ENCODE peak calls at places on chromosome 9, in five cellular contexts. One of them, this sample, is unnamed. For H3K4me1, the result is how much of the 10 kb centered on the place peaks cover.

GRCh38 chr9:108551030-108551964 is 304.5 kb downstream of the ACTL7B start:
- DNase-seq in A549: peak
- DNase-seq in GM23338: peak
- DNase-seq in left ventricle myocardium inferior: no peak
- DNase-seq in body of pancreas: no peak
- DNase-seq in this sample: no peak

GRCh38 chr9:34256987-34257585 is 72.0 kb downstream of the KIF24 start:
- DNase-seq in A549: no peak
- DNase-seq in body of pancreas: no peak
- DNase-seq in GM23338: no peak
- DNase-seq in left ventricle myocardium inferior: peak
- DNase-seq in this sample: no peak

GRCh38 chr9:105860526-105860925 is 166.2 kb downstream of the TMEM38B start:
- DNase-seq in GM23338: no peak
- DNase-seq in body of pancreas: no peak
- DNase-seq in left ventricle myocardium inferior: no peak
- DNase-seq in A549: no peak
- DNase-seq in this sample: no peak

GRCh38 chr9:38263534-38263933 is 129.0 kb upstream of the ALDH1B1 start:
- DNase-seq in left ventricle myocardium inferior: no peak
- DNase-seq in A549: peak
- DNase-seq in body of pancreas: no peak
- DNase-seq in GM23338: peak
- DNase-seq in this sample: peak

GRCh38 chr9:81716409-81716808 is 27.1 kb upstream of the TLE1 start:
- DNase-seq in left ventricle myocardium inferior: no peak
- DNase-seq in body of pancreas: no peak
- DNase-seq in A549: no peak
- DNase-seq in GM23338: no peak
- DNase-seq in this sample: no peak

GRCh38 chr9:123550797-123551196 is 194.8 kb downstream of the CRB2 start:
- DNase-seq in body of pancreas: no peak
- DNase-seq in left ventricle myocardium inferior: no peak
- DNase-seq in GM23338: peak
- DNase-seq in A549: no peak
- DNase-seq in this sample: no peak

GRCh38 chr9:90459321-90459720 is 183.3 kb downstream of the DIRAS2 start:
- DNase-seq in A549: no peak
- DNase-seq in body of pancreas: no peak
- DNase-seq in left ventricle myocardium inferior: no peak
- DNase-seq in GM23338: no peak
- DNase-seq in this sample: no peak

GRCh38 chr9:123784513-123784912 is 145.4 kb downstream of the DENND1A start:
- DNase-seq in left ventricle myocardium inferior: no peak
- DNase-seq in A549: no peak
- DNase-seq in GM23338: no peak
- DNase-seq in body of pancreas: no peak
- DNase-seq in this sample: no peak

GRCh38 chr9:110700953-110701352 is 32.4 kb downstream of the MUSK start:
- DNase-seq in left ventricle myocardium inferior: no peak
- DNase-seq in GM23338: no peak
- DNase-seq in A549: no peak
- DNase-seq in body of pancreas: no peak
- DNase-seq in this sample: peak

GRCh38 chr9:90891656-90892055 is 90.0 kb downstream of the SYK start:
- DNase-seq in left ventricle myocardium inferior: no peak
- DNase-seq in body of pancreas: no peak
- DNase-seq in GM23338: no peak
- DNase-seq in A549: no peak
- DNase-seq in this sample: no peak

GRCh38 chr9:136201609-136202448 is 3.1 kb downstream of the LHX3 start:
- DNase-seq in body of pancreas: no peak
- DNase-seq in left ventricle myocardium inferior: no peak
- DNase-seq in GM23338: peak
- DNase-seq in A549: no peak
- DNase-seq in this sample: no peak

GRCh38 chr9:128987800-128988199 is 40.3 kb downstream of the NUP188 start:
- DNase-seq in left ventricle myocardium inferior: no peak
- DNase-seq in body of pancreas: no peak
- DNase-seq in A549: no peak
- DNase-seq in GM23338: no peak
- DNase-seq in this sample: no peak

GRCh38 chr9:125593581-125593980 is 113.4 kb downstream of the MAPKAP1 start:
- DNase-seq in body of pancreas: no peak
- DNase-seq in left ventricle myocardium inferior: no peak
- DNase-seq in GM23338: no peak
- DNase-seq in A549: no peak
- DNase-seq in this sample: no peak

GRCh38 chr9:100590481-100590880 is 12.6 kb downstream of the CAVIN4 start:
- DNase-seq in GM23338: no peak
- DNase-seq in A549: no peak
- DNase-seq in left ventricle myocardium inferior: no peak
- DNase-seq in body of pancreas: no peak
- DNase-seq in this sample: peak

GRCh38 chr9:99431103-99431502 is 209.0 kb downstream of the SEC61B start:
- DNase-seq in A549: no peak
- DNase-seq in GM23338: no peak
- DNase-seq in left ventricle myocardium inferior: no peak
- DNase-seq in body of pancreas: no peak
- DNase-seq in this sample: peak

GRCh38 chr9:2231831-2232230 is 216.7 kb downstream of the SMARCA2 start:
- DNase-seq in A549: no peak
- DNase-seq in body of pancreas: peak
- DNase-seq in left ventricle myocardium inferior: no peak
- DNase-seq in GM23338: no peak
- DNase-seq in this sample: no peak

GRCh38 chr9:26955222-26955903 is 849 bp upstream of the IFT74 start:
- DNase-seq in body of pancreas: peak
- DNase-seq in left ventricle myocardium inferior: no peak
- DNase-seq in GM23338: no peak
- DNase-seq in A549: no peak
- DNase-seq in this sample: no peak

DNA sequence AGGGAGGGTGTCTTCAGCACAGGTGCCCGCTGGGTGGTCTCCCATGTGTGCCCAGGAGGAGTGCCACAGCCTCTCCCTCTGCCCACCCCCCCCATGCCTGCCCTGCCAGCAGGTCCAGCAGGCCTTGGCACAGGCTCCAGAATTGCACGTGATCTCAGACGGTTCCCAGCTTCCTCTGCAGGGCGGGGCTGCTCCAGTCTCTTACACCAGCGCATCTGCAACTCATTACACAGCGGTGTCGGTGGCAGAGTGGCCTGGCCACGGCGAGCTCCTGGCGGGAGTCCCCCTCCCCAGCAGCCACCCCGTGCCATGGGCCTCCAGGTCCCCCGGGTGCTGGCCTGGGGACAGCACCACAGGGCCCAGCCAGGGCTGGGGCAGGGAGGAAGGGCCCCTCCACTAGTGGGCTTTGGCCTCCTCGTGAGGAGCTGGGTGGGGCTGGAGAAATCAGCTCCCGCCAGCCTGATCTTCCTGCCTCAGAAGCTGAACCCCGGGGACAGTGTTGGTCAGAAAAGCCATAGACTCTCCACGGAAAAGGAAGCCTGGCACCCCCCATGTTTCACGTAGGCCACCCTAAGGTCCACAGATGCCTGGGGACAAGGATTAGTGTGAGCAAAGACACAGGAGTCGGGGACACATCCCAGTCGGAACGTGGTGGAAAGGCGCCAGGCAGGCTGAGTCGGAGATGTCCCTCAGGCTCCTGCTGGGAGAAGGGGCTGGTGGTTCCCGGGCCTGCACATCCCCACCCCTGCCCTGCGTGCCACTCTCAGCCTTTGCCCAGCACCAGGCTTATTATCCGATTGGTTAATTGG is 40.2 kb downstream of the RXRA start:
- DNase-seq in GM23338: no peak
- DNase-seq in left ventricle myocardium inferior: peak
- DNase-seq in A549: peak
- DNase-seq in body of pancreas: peak
- DNase-seq in this sample: peak
- H3K4me1 ChIP-seq in GM23338: under half
- H3K4me1 ChIP-seq in left ventricle myocardium inferior: half or more
- H3K4me1 ChIP-seq in A549: under half
- H3K4me1 ChIP-seq in body of pancreas: half or more
- H3K4me1 ChIP-seq in this sample: under half

DNA sequence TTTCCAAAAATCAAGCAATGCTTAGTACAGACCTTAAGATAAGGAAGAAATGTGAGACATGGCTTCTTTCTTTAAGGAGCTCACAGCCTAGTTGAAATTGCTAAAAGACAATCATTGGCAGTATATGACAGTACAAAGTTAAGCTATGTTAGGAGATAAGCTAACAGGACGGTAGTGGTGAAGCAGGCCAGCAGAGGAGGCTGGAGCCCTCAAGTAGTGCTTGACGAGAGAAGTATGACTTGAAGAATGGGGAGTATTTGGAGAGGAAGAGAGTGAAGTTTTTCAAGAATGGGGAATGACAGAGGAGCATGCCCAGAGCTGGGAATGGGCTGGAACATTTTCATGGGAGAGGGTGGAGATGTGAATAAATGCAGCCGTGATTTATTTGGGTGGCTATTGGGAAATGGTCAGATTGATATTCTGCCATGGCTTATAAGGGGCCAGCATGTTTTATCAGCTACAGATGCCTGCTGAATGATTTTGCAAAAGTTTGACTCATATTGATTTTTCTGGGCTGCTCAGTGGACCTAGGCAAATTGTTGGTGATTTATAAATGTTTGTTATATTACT is 43.7 kb downstream of the LURAP1L start:
- DNase-seq in A549: peak
- DNase-seq in GM23338: peak
- DNase-seq in body of pancreas: no peak
- DNase-seq in left ventricle myocardium inferior: no peak
- DNase-seq in this sample: no peak
- H3K27ac ChIP-seq in A549: peak
- H3K27ac ChIP-seq in GM23338: no peak
- H3K27ac ChIP-seq in body of pancreas: peak
- H3K27ac ChIP-seq in left ventricle myocardium inferior: peak
- H3K27ac ChIP-seq in this sample: no peak

DNA sequence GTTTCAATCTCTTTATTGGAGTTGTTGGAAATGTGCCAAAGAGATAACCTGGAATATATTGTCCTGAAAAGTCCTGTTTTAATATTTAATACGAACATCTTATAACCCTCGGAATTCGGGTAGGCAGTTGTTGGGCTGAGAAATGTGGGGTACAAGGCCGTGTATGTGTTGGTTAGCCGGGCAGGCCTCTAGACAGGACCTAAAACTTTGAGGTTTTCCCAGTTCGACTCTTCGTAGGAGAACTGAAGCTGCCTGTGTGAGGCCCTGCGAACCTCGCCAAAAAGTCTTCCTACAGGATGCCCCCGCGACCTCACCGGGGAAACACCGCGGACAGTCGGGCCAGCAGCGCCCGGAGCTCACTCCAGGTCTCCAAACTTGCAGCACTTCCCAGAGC is 583 bp upstream of the TJP2 start:
- DNase-seq in A549: no peak
- DNase-seq in left ventricle myocardium inferior: no peak
- DNase-seq in body of pancreas: no peak
- DNase-seq in GM23338: peak
- DNase-seq in this sample: no peak
- H3K4me3 ChIP-seq in A549: no peak
- H3K4me3 ChIP-seq in left ventricle myocardium inferior: peak
- H3K4me3 ChIP-seq in body of pancreas: peak
- H3K4me3 ChIP-seq in GM23338: peak
- H3K4me3 ChIP-seq in this sample: peak

DNA sequence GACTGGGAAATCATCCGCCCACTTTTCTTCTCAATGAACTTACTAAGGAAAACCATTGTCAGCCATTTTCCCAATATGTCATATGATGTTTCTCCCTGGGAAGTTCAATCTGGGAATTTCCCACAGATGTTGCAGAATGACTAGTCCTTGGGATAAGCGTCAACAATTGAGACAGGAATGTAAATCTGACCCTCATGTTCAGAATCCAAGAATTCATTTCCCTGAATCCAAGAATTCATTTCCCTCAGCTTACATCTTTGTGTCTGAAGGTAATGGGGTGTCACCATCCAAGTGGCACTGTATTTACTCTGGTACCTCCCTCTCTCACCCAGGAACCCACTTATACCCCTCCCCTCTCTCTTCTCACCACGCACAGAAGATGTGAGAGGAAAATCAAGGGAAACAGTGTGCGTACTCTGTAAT is 7.4 kb downstream of the KLF9 start:
- DNase-seq in GM23338: peak
- DNase-seq in body of pancreas: no peak
- DNase-seq in A549: peak
- DNase-seq in left ventricle myocardium inferior: no peak
- DNase-seq in this sample: peak
- H3K4me1 ChIP-seq in GM23338: under half
- H3K4me1 ChIP-seq in body of pancreas: half or more
- H3K4me1 ChIP-seq in A549: under half
- H3K4me1 ChIP-seq in left ventricle myocardium inferior: half or more
- H3K4me1 ChIP-seq in this sample: half or more

GRCh38 chr9:85964526-85964925 is 23.6 kb downstream of the NAA35 start:
- DNase-seq in body of pancreas: no peak
- DNase-seq in left ventricle myocardium inferior: no peak
- DNase-seq in GM23338: no peak
- DNase-seq in A549: no peak
- DNase-seq in this sample: no peak

GRCh38 chr9:85964949-85965348 is 24.0 kb downstream of the NAA35 start:
- DNase-seq in A549: no peak
- DNase-seq in left ventricle myocardium inferior: no peak
- DNase-seq in GM23338: no peak
- DNase-seq in body of pancreas: no peak
- DNase-seq in this sample: no peak

GRCh38 chr9:85960688-85961093 is 19.7 kb downstream of the NAA35 start:
- DNase-seq in body of pancreas: peak
- DNase-seq in A549: no peak
- DNase-seq in GM23338: no peak
- DNase-seq in left ventricle myocardium inferior: no peak
- DNase-seq in this sample: no peak

DNA sequence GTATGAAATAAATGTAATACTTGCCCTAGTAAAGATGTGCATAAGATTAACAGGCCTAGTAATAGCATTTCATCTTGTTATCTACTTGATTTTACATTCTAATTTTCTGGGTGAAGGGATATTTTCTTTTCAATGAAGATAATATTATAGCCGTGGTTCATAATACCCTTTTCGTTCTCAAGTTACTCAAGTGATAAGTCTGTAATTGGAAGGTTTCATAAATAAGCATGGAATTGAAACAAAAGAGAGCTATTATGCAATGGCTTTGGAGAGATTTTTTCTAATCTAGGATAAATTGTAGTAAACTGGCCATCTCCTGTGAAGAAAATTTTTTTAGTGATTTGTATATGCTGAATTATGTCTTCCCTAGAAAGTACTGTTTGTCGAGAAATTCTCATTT is 19.0 kb downstream of the NAA35 start:
- DNase-seq in body of pancreas: no peak
- DNase-seq in A549: no peak
- DNase-seq in left ventricle myocardium inferior: no peak
- DNase-seq in GM23338: no peak
- DNase-seq in this sample: no peak
- H3K27ac ChIP-seq in body of pancreas: no peak
- H3K27ac ChIP-seq in A549: no peak
- H3K27ac ChIP-seq in left ventricle myocardium inferior: peak
- H3K27ac ChIP-seq in GM23338: no peak
- H3K27ac ChIP-seq in this sample: no peak

GRCh38 chr9:85723220-85723619 is 18.5 kb downstream of the AGTPBP1 start:
- DNase-seq in left ventricle myocardium inferior: peak
- DNase-seq in GM23338: peak
- DNase-seq in A549: no peak
- DNase-seq in body of pancreas: no peak
- DNase-seq in this sample: no peak
- H3K4me3 ChIP-seq in left ventricle myocardium inferior: no peak
- H3K4me3 ChIP-seq in GM23338: peak
- H3K4me3 ChIP-seq in A549: no peak
- H3K4me3 ChIP-seq in body of pancreas: no peak
- H3K4me3 ChIP-seq in this sample: no peak

GRCh38 chr9:130843049-130843908 is 8.2 kb downstream of the ABL1 start:
- DNase-seq in A549: no peak
- DNase-seq in left ventricle myocardium inferior: no peak
- DNase-seq in body of pancreas: no peak
- DNase-seq in GM23338: no peak
- DNase-seq in this sample: no peak
- H3K4me1 ChIP-seq in A549: half or more
- H3K4me1 ChIP-seq in left ventricle myocardium inferior: half or more
- H3K4me1 ChIP-seq in body of pancreas: half or more
- H3K4me1 ChIP-seq in GM23338: half or more
- H3K4me1 ChIP-seq in this sample: under half

This sample was measured in SJSA1.